ENCODE peak calls at places on chromosomes 3 and 15, in four cellular contexts. One of them, this sample, is unnamed.

GRCh38 chr15:42059661-42060476 is 34.5 kb downstream of the PLA2G4D start:
- DNase-seq in naive thymus-derived CD8-positive, alpha-beta T cell: peak
- DNase-seq in progenitor cell of endocrine pancreas: peak
- DNase-seq in AG20443: peak
- DNase-seq in this sample: peak

GRCh38 chr3:2948882-2949281 is 161.3 kb downstream of the IL5RA start:
- DNase-seq in AG20443: no peak
- DNase-seq in naive thymus-derived CD8-positive, alpha-beta T cell: no peak
- DNase-seq in progenitor cell of endocrine pancreas: no peak
- DNase-seq in this sample: no peak

GRCh38 chr3:52091566-52092290 is 35.4 kb upstream of the DUSP7 start:
- DNase-seq in AG20443: peak
- DNase-seq in naive thymus-derived CD8-positive, alpha-beta T cell: no peak
- DNase-seq in progenitor cell of endocrine pancreas: no peak
- DNase-seq in this sample: peak

GRCh38 chr3:164748626-164749025 is 329.7 kb downstream of the SI start:
- DNase-seq in progenitor cell of endocrine pancreas: no peak
- DNase-seq in AG20443: no peak
- DNase-seq in naive thymus-derived CD8-positive, alpha-beta T cell: no peak
- DNase-seq in this sample: no peak

GRCh38 chr3:13504161-13504831 is 24.2 kb downstream of the HDAC11 start:
- DNase-seq in naive thymus-derived CD8-positive, alpha-beta T cell: no peak
- DNase-seq in progenitor cell of endocrine pancreas: no peak
- DNase-seq in AG20443: no peak
- DNase-seq in this sample: peak

GRCh38 chr3:130707914-130708601 is 38.6 kb downstream of the PIK3R4 start:
- DNase-seq in progenitor cell of endocrine pancreas: no peak
- DNase-seq in AG20443: peak
- DNase-seq in naive thymus-derived CD8-positive, alpha-beta T cell: no peak
- DNase-seq in this sample: no peak

GRCh38 chr3:193598202-193598601 is 5.2 kb downstream of the OPA1 start:
- DNase-seq in naive thymus-derived CD8-positive, alpha-beta T cell: no peak
- DNase-seq in progenitor cell of endocrine pancreas: no peak
- DNase-seq in AG20443: no peak
- DNase-seq in this sample: no peak

GRCh38 chr3:62159693-62160092 is 213.7 kb downstream of the FEZF2 start:
- DNase-seq in naive thymus-derived CD8-positive, alpha-beta T cell: no peak
- DNase-seq in progenitor cell of endocrine pancreas: no peak
- DNase-seq in AG20443: peak
- DNase-seq in this sample: peak

GRCh38 chr15:65550681-65551098 is 20.4 kb downstream of the HACD3 start:
- DNase-seq in naive thymus-derived CD8-positive, alpha-beta T cell: no peak
- DNase-seq in progenitor cell of endocrine pancreas: no peak
- DNase-seq in AG20443: no peak
- DNase-seq in this sample: no peak

GRCh38 chr15:76181705-76182107 is 121.9 kb downstream of the TMEM266 start:
- DNase-seq in AG20443: no peak
- DNase-seq in naive thymus-derived CD8-positive, alpha-beta T cell: no peak
- DNase-seq in progenitor cell of endocrine pancreas: no peak
- DNase-seq in this sample: peak

GRCh38 chr3:3798641-3799113 is 554 bp upstream of the LRRN1 start:
- DNase-seq in progenitor cell of endocrine pancreas: peak
- DNase-seq in AG20443: peak
- DNase-seq in naive thymus-derived CD8-positive, alpha-beta T cell: peak
- DNase-seq in this sample: peak

GRCh38 chr3:168872811-168873210 is 777.1 kb upstream of the GOLIM4 start:
- DNase-seq in naive thymus-derived CD8-positive, alpha-beta T cell: no peak
- DNase-seq in progenitor cell of endocrine pancreas: no peak
- DNase-seq in AG20443: no peak
- DNase-seq in this sample: no peak

GRCh38 chr15:78789615-78790014 is 21.6 kb downstream of the ADAMTS7 start:
- DNase-seq in AG20443: no peak
- DNase-seq in progenitor cell of endocrine pancreas: no peak
- DNase-seq in naive thymus-derived CD8-positive, alpha-beta T cell: no peak
- DNase-seq in this sample: no peak